ENCODE peak calls at places on chromosomes 7 and 10, in four cellular contexts. U, D, V and H are unnamed samples.

GRCh38 chr10:31929986-31930675 is 1.5 kb upstream of the ARHGAP12 start:
- DNase-seq in U (peak), D (no peak), V (no peak), H (peak)

GRCh38 chr7:129522088-129522970 is 20.0 kb downstream of the SMKR1 start:
- DNase-seq in U (no peak), D (no peak), V (no peak), H (no peak)

GRCh38 chr10:103510046-103510685 is 16.7 kb downstream of the NEURL1 start:
- DNase-seq in U (no peak), D (no peak), V (no peak), H (no peak)

GRCh38 chr7:102115181-102115580 is 171.5 kb upstream of the SH2B2 start:
- DNase-seq in U (no peak), D (no peak), V (no peak), H (no peak)

GRCh38 chr10:90674927-90675326 is 182.9 kb downstream of the HTR7 start:
- DNase-seq in U (no peak), D (peak), V (no peak), H (no peak)

GRCh38 chr7:50941525-50941924 is 158.8 kb upstream of the GRB10 start:
- DNase-seq in U (no peak), D (no peak), V (no peak), H (no peak)

GRCh38 chr7:92043098-92043497 is 91.2 kb downstream of the CYP51A1 start:
- DNase-seq in U (no peak), D (no peak), V (no peak), H (no peak)

GRCh38 chr10:178208-178607 is 43.0 kb downstream of the ZMYND11 start:
- DNase-seq in U (peak), D (peak), V (no peak), H (no peak)

GRCh38 chr10:99742701-99743100 is 10.7 kb downstream of the CUTC start:
- DNase-seq in U (no peak), D (peak), V (no peak), H (no peak)

GRCh38 chr7:26454180-26454579 is 162.5 kb downstream of the SNX10 start:
- DNase-seq in U (no peak), D (peak), V (no peak), H (no peak)

GRCh38 chr7:14023342-14023741 is 33.9 kb upstream of the ETV1 start:
- DNase-seq in U (no peak), D (no peak), V (no peak), H (no peak)